ENCODE peak calls at places on chromosomes 4 and X, in eight cellular contexts. One of them, this sample, is unnamed.

GRCh38 chr4:41257901-41258300 is 1.2 kb downstream of the UCHL1 start:
- DNase-seq in AG08396: no peak
- DNase-seq in activated naive CD8-positive, alpha-beta T cell treated with anti-CD3 and anti-CD28 coated beads, Interleukin-2, amount 50 U/mL, for 16 hours: no peak
- DNase-seq in ELF-1: peak
- DNase-seq in T-cell: no peak
- DNase-seq in frontal cortex: no peak
- DNase-seq in AG10803: no peak
- DNase-seq in CD4-positive, alpha-beta T cell: no peak
- DNase-seq in this sample: no peak

GRCh38 chrX:5163663-5164062 is 1065.0 kb downstream of the NLGN4X start:
- DNase-seq in AG08396: no peak
- DNase-seq in activated naive CD8-positive, alpha-beta T cell treated with anti-CD3 and anti-CD28 coated beads, Interleukin-2, amount 50 U/mL, for 16 hours: no peak
- DNase-seq in ELF-1: peak
- DNase-seq in T-cell: no peak
- DNase-seq in frontal cortex: no peak
- DNase-seq in AG10803: no peak
- DNase-seq in CD4-positive, alpha-beta T cell: no peak
- DNase-seq in this sample: no peak

GRCh38 chr4:136920092-136920491 is 612.2 kb downstream of the PCDH18 start:
- DNase-seq in AG08396: no peak
- DNase-seq in activated naive CD8-positive, alpha-beta T cell treated with anti-CD3 and anti-CD28 coated beads, Interleukin-2, amount 50 U/mL, for 16 hours: no peak
- DNase-seq in ELF-1: no peak
- DNase-seq in T-cell: no peak
- DNase-seq in frontal cortex: no peak
- DNase-seq in AG10803: no peak
- DNase-seq in CD4-positive, alpha-beta T cell: no peak
- DNase-seq in this sample: no peak

GRCh38 chr4:167419468-167420133 is 185.3 kb upstream of the SPOCK3 start:
- DNase-seq in AG08396: no peak
- DNase-seq in activated naive CD8-positive, alpha-beta T cell treated with anti-CD3 and anti-CD28 coated beads, Interleukin-2, amount 50 U/mL, for 16 hours: no peak
- DNase-seq in ELF-1: peak
- DNase-seq in T-cell: no peak
- DNase-seq in frontal cortex: no peak
- DNase-seq in AG10803: no peak
- DNase-seq in CD4-positive, alpha-beta T cell: no peak
- DNase-seq in this sample: no peak

GRCh38 chr4:120616041-120616440 is 306.5 kb downstream of the PRDM5 start:
- DNase-seq in AG08396: no peak
- DNase-seq in activated naive CD8-positive, alpha-beta T cell treated with anti-CD3 and anti-CD28 coated beads, Interleukin-2, amount 50 U/mL, for 16 hours: no peak
- DNase-seq in ELF-1: no peak
- DNase-seq in T-cell: no peak
- DNase-seq in frontal cortex: no peak
- DNase-seq in AG10803: no peak
- DNase-seq in CD4-positive, alpha-beta T cell: no peak
- DNase-seq in this sample: no peak

GRCh38 chr4:112514079-112514448 is 1.9 kb downstream of the NEUROG2 start:
- DNase-seq in AG08396: no peak
- DNase-seq in activated naive CD8-positive, alpha-beta T cell treated with anti-CD3 and anti-CD28 coated beads, Interleukin-2, amount 50 U/mL, for 16 hours: no peak
- DNase-seq in ELF-1: peak
- DNase-seq in T-cell: no peak
- DNase-seq in frontal cortex: no peak
- DNase-seq in AG10803: no peak
- DNase-seq in CD4-positive, alpha-beta T cell: no peak
- DNase-seq in this sample: no peak

GRCh38 chr4:113539408-113539807 is 222.1 kb downstream of the CAMK2D start:
- DNase-seq in AG08396: peak
- DNase-seq in activated naive CD8-positive, alpha-beta T cell treated with anti-CD3 and anti-CD28 coated beads, Interleukin-2, amount 50 U/mL, for 16 hours: no peak
- DNase-seq in ELF-1: no peak
- DNase-seq in T-cell: no peak
- DNase-seq in frontal cortex: no peak
- DNase-seq in AG10803: peak
- DNase-seq in CD4-positive, alpha-beta T cell: no peak
- DNase-seq in this sample: no peak

GRCh38 chr4:146959692-146960091 is 14.0 kb upstream of the TTC29 start:
- DNase-seq in AG08396: no peak
- DNase-seq in activated naive CD8-positive, alpha-beta T cell treated with anti-CD3 and anti-CD28 coated beads, Interleukin-2, amount 50 U/mL, for 16 hours: no peak
- DNase-seq in ELF-1: no peak
- DNase-seq in T-cell: no peak
- DNase-seq in frontal cortex: no peak
- DNase-seq in AG10803: no peak
- DNase-seq in CD4-positive, alpha-beta T cell: no peak
- DNase-seq in this sample: no peak

GRCh38 chrX:46574941-46575381 is 1.4 kb downstream of the CHST7 start:
- DNase-seq in AG08396: no peak
- DNase-seq in activated naive CD8-positive, alpha-beta T cell treated with anti-CD3 and anti-CD28 coated beads, Interleukin-2, amount 50 U/mL, for 16 hours: no peak
- DNase-seq in ELF-1: peak
- DNase-seq in T-cell: no peak
- DNase-seq in frontal cortex: no peak
- DNase-seq in AG10803: no peak
- DNase-seq in CD4-positive, alpha-beta T cell: peak
- DNase-seq in this sample: no peak

GRCh38 chrX:24732705-24733104 is 39.0 kb downstream of the POLA1 start:
- DNase-seq in AG08396: no peak
- DNase-seq in activated naive CD8-positive, alpha-beta T cell treated with anti-CD3 and anti-CD28 coated beads, Interleukin-2, amount 50 U/mL, for 16 hours: no peak
- DNase-seq in ELF-1: no peak
- DNase-seq in T-cell: no peak
- DNase-seq in frontal cortex: no peak
- DNase-seq in AG10803: peak
- DNase-seq in CD4-positive, alpha-beta T cell: no peak
- DNase-seq in this sample: no peak

GRCh38 chrX:110383414-110383813 is 24.8 kb downstream of the RTL9 start:
- DNase-seq in AG08396: peak
- DNase-seq in activated naive CD8-positive, alpha-beta T cell treated with anti-CD3 and anti-CD28 coated beads, Interleukin-2, amount 50 U/mL, for 16 hours: no peak
- DNase-seq in ELF-1: no peak
- DNase-seq in T-cell: no peak
- DNase-seq in frontal cortex: no peak
- DNase-seq in AG10803: peak
- DNase-seq in CD4-positive, alpha-beta T cell: no peak
- DNase-seq in this sample: no peak

GRCh38 chr4:41069838-41070237 is 144.5 kb downstream of the APBB2 start:
- DNase-seq in AG08396: no peak
- DNase-seq in activated naive CD8-positive, alpha-beta T cell treated with anti-CD3 and anti-CD28 coated beads, Interleukin-2, amount 50 U/mL, for 16 hours: no peak
- DNase-seq in ELF-1: peak
- DNase-seq in T-cell: no peak
- DNase-seq in frontal cortex: no peak
- DNase-seq in AG10803: no peak
- DNase-seq in CD4-positive, alpha-beta T cell: no peak
- DNase-seq in this sample: no peak

GRCh38 chr4:95867919-95868318 is 28.0 kb downstream of the PDHA2 start:
- DNase-seq in AG08396: no peak
- DNase-seq in activated naive CD8-positive, alpha-beta T cell treated with anti-CD3 and anti-CD28 coated beads, Interleukin-2, amount 50 U/mL, for 16 hours: no peak
- DNase-seq in ELF-1: no peak
- DNase-seq in T-cell: no peak
- DNase-seq in frontal cortex: no peak
- DNase-seq in AG10803: no peak
- DNase-seq in CD4-positive, alpha-beta T cell: no peak
- DNase-seq in this sample: no peak

GRCh38 chr4:158446106-158446505 is 75.6 kb upstream of the RXFP1 start:
- DNase-seq in AG08396: peak
- DNase-seq in activated naive CD8-positive, alpha-beta T cell treated with anti-CD3 and anti-CD28 coated beads, Interleukin-2, amount 50 U/mL, for 16 hours: no peak
- DNase-seq in ELF-1: no peak
- DNase-seq in T-cell: no peak
- DNase-seq in frontal cortex: no peak
- DNase-seq in AG10803: peak
- DNase-seq in CD4-positive, alpha-beta T cell: no peak
- DNase-seq in this sample: no peak